ENCODE peak calls at places on chromosomes 2 and 18, in four cellular contexts. Z is GM12878, Q is HepG2, E is K562. T is an unnamed sample.

GRCh38 chr2:132670961-132671781 is 1.2 kb upstream of the LYPD1 start:
- DNase-seq in Z (no peak), Q (no peak), E (no peak), T (peak; percentile 52)

GRCh38 chr2:19787134-19787533 is 114.6 kb downstream of the TTC32 start:
- DNase-seq in Z (no peak), Q (no peak), E (no peak), T (no peak)

GRCh38 chr2:34115076-34115475 is 516.0 kb upstream of the FAM98A start:
- DNase-seq in Z (no peak), Q (no peak), E (no peak), T (no peak)

GRCh38 chr2:216741223-216741593 is 45.9 kb upstream of the IGFBP5 start:
- DNase-seq in Z (no peak), Q (no peak), E (no peak), T (no peak)

GRCh38 chr2:47226124-47227040 is 71.3 kb upstream of the STPG4 start:
- DNase-seq in Z (no peak), Q (peak; percentile 84), E (peak; percentile 53), T (no peak)

GRCh38 chr2:157830696-157831570 is 45.2 kb downstream of the ACVR1 start:
- DNase-seq in Z (no peak), Q (peak; percentile 52), E (no peak), T (no peak)

GRCh38 chr18:56812674-56813073 is 161.5 kb downstream of the WDR7 start:
- DNase-seq in Z (no peak), Q (no peak), E (no peak), T (no peak)

GRCh38 chr18:13216732-13217465 is 1.7 kb upstream of the LDLRAD4 start:
- DNase-seq in Z (no peak), Q (no peak), E (no peak), T (peak; percentile 68)

GRCh38 chr2:85790499-85790898 is 36.7 kb downstream of the ATOH8 start:
- DNase-seq in Z (no peak), Q (no peak), E (no peak), T (no peak)

GRCh38 chr2:38750011-38750792 is 959 bp downstream of the SRSF7 start:
- DNase-seq in Z (no peak), Q (no peak), E (peak; percentile 70), T (peak; percentile 23)
- TF ChIP-seq CBFB in Z (no peak), Q (no peak), E (no peak), T (no peak)

DNA sequence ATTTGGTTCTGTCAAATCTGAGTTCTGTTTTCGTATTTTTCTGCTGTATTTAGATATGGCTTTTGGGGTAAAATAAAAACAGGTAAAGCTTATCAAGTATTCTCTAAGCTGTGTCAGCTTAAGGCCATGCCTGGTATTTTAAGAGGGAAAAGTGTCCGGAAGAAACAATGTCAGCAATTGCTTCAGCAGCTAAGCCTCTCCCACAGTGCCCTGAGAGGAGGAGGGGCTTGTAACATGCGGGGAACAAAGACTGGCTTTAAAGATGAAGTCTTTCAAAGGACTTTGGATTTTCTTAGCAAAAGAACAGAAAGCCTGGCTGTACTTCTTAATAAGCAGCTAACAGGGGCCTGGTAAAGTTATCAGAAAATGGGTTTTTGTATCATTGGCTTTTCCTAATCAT is 102.8 kb downstream of the PXDN start:
- DNase-seq in Z (no peak), Q (no peak), E (no peak), T (no peak)
- TF ChIP-seq CBFB in Z (no peak), Q (no peak), E (no peak), T (no peak)

GRCh38 chr2:230205034-230205433 is 14.8 kb downstream of the SP110 start:
- DNase-seq in Z (peak; percentile 57), Q (no peak), E (no peak), T (no peak)

GRCh38 chr2:230203110-230203676 is 16.6 kb downstream of the SP110 start:
- DNase-seq in Z (peak; percentile 59), Q (no peak), E (no peak), T (no peak)

GRCh38 chr2:230205721-230206120 is 14.1 kb downstream of the SP110 start:
- DNase-seq in Z (no peak), Q (no peak), E (no peak), T (no peak)

GRCh38 chr2:230202430-230203109 is 17.2 kb downstream of the SP110 start:
- DNase-seq in Z (peak; percentile 60), Q (no peak), E (peak; percentile 3), T (no peak)
- TF ChIP-seq CBFB in Z (no peak), Q (no peak), E (no peak), T (no peak)

DNA sequence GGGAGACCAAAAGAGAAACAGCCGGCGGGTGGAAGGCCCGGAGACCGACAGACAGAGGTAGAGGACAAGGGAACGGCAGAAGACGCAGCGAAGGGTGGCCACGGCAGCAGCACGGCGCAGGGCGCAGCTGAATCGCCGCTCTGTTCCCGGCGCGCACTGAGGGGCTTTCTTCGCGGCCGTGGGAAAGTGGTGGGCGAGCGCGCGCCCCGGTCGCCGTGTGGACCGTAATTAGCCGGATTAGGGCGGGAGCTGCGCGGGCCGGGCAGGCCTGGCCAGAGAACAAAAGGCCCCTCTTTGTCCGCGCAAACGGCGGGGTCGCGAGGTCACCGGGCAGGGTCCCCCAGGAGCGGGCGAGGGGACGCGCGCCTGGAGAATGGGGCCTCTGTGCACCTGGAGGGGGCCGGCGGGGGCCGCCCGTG is 158.3 kb downstream of the ZFP36L2 start:
- DNase-seq in Z (no peak), Q (no peak), E (no peak), T (no peak)
- TF ChIP-seq CBFB in Z (no peak), Q (no peak), E (no peak), T (no peak)

GRCh38 chr18:39149211-39149806 is 1583.7 kb upstream of the CELF4 start:
- DNase-seq in Z (no peak), Q (no peak), E (no peak), T (no peak)
- TF ChIP-seq CBFB in Z (no peak), Q (no peak), E (no peak), T (no peak)

GRCh38 chr2:128366746-128367511 is 48.3 kb upstream of the HS6ST1 start:
- DNase-seq in Z (no peak), Q (no peak), E (no peak), T (peak; percentile 9)
- TF ChIP-seq CBFB in Z (no peak), Q (no peak), E (no peak), T (no peak)

GRCh38 chr18:35949903-35950627 is 22.4 kb upstream of the RMP24 start:
- DNase-seq in Z (no peak), Q (peak; percentile 56), E (peak; percentile 70), T (peak; percentile 80)
- TF ChIP-seq CBFB in Z (no peak), Q (no peak), E (no peak), T (no peak)

GRCh38 chr18:48292229-48292628 is 117.0 kb downstream of the ZBTB7C start:
- DNase-seq in Z (no peak), Q (no peak), E (no peak), T (no peak)

GRCh38 chr18:48293954-48294893 is 115.0 kb downstream of the ZBTB7C start:
- DNase-seq in Z (no peak), Q (no peak), E (no peak), T (no peak)

GRCh38 chr18:48294894-48295585 is 114.1 kb downstream of the ZBTB7C start:
- DNase-seq in Z (no peak), Q (no peak), E (no peak), T (no peak)

GRCh38 chr18:48292787-48293409 is 116.3 kb downstream of the ZBTB7C start:
- DNase-seq in Z (no peak), Q (no peak), E (no peak), T (no peak)

GRCh38 chr18:48290162-48290926 is 118.8 kb downstream of the ZBTB7C start:
- DNase-seq in Z (no peak), Q (no peak), E (no peak), T (no peak)
- TF ChIP-seq CBFB in Z (no peak), Q (no peak), E (no peak), T (no peak)

T was measured in WTC11.